ENCODE peak calls at places on chromosomes 5 and 9, in ten cellular contexts. E, L, Y, A, I, V, R, J, Q and T are unnamed samples.

GRCh38 chr5:71834575-71834974 is 115.5 kb downstream of the CARTPT start:
- DNase-seq in R (no peak), Y (no peak), A (no peak), V (no peak), L (no peak), I (no peak), J (no peak), E (no peak), Q (no peak), T (no peak)

GRCh38 chr9:124281934-124282351 is 24.2 kb downstream of the NEK6 start:
- DNase-seq in Y (peak), V (no peak), R (no peak), A (no peak), J (peak), L (no peak), Q (no peak), E (no peak), I (no peak), T (no peak)

GRCh38 chr9:71703172-71703872 is 65.0 kb downstream of the CEMIP2 start:
- DNase-seq in A (no peak), E (no peak), R (no peak), I (peak), Y (no peak), L (no peak), J (no peak), Q (peak), V (no peak), T (no peak)

GRCh38 chr5:116779846-116780245 is 205.2 kb upstream of the SEMA6A start:
- DNase-seq in R (no peak), Q (no peak), E (no peak), Y (no peak), V (no peak), I (no peak), J (no peak), A (no peak), L (no peak), T (no peak)

GRCh38 chr9:76290555-76290954 is 103.7 kb downstream of the RFK start:
- DNase-seq in E (no peak), Q (no peak), R (no peak), A (no peak), J (no peak), V (no peak), I (no peak), Y (peak), L (no peak), T (no peak)

GRCh38 chr9:38389313-38389712 is 3.2 kb upstream of the ALDH1B1 start:
- DNase-seq in V (peak), Y (peak), I (no peak), J (no peak), Q (no peak), L (no peak), E (no peak), R (no peak), A (no peak), T (no peak)

GRCh38 chr5:635321-636055 is 23.3 kb downstream of the CEP72 start:
- DNase-seq in R (no peak), V (no peak), J (no peak), A (no peak), L (no peak), I (no peak), E (no peak), Y (no peak), Q (no peak), T (no peak)

GRCh38 chr5:132063090-132063911 is 2.8 kb downstream of the IL3 start:
- DNase-seq in E (peak), Q (no peak), A (peak), I (peak), V (peak), L (peak), Y (peak), J (peak), R (peak), T (no peak)

GRCh38 chr9:109590945-109591344 is 92.8 kb upstream of the PTPN3 start:
- DNase-seq in R (no peak), E (no peak), Q (peak), A (no peak), J (no peak), Y (no peak), V (no peak), I (no peak), L (peak), T (no peak)

GRCh38 chr9:35771079-35771441 is 17.0 kb upstream of the MSMP start:
- DNase-seq in I (peak), V (peak), E (no peak), A (no peak), Y (no peak), J (no peak), R (no peak), L (peak), Q (peak), T (no peak)

GRCh38 chr9:109245300-109245897 is 75.5 kb downstream of the EPB41L4B start:
- DNase-seq in I (no peak), R (no peak), V (no peak), Q (no peak), J (no peak), A (no peak), E (no peak), Y (no peak), L (no peak), T (no peak)

GRCh38 chr9:33132249-33132772 is 34.8 kb downstream of the B4GALT1 start:
- DNase-seq in E (no peak), I (no peak), J (no peak), R (no peak), L (peak), V (peak), Y (no peak), Q (no peak), A (peak), T (no peak)

GRCh38 chr5:139725073-139725830 is 70.4 kb upstream of the PSD2 start:
- DNase-seq in L (peak), V (peak), E (peak), A (peak), Q (no peak), I (no peak), Y (peak), J (no peak), R (peak), T (no peak)

GRCh38 chr9:37800631-37801286 is at the start of gene DCAF10:
- DNase-seq in J (peak), R (peak), Y (peak), L (peak), V (peak), A (peak), E (peak), Q (peak), I (peak), T (peak)

GRCh38 chr9:38172601-38173000 is 103.6 kb upstream of the SHB start:
- DNase-seq in Q (no peak), Y (no peak), R (no peak), A (no peak), I (no peak), L (no peak), E (no peak), V (no peak), J (no peak), T (no peak)

GRCh38 chr9:121463026-121463827 is 36.4 kb downstream of the GGTA1 start:
- DNase-seq in Y (peak), I (peak), L (peak), E (peak), Q (no peak), R (peak), A (peak), V (peak), J (peak), T (no peak)

GRCh38 chr9:75086443-75087278 is 1.3 kb downstream of the NMRK1 start:
- DNase-seq in A (no peak), Y (peak), E (peak), V (no peak), Q (no peak), L (peak), I (no peak), R (no peak), J (peak), T (no peak)

GRCh38 chr9:79524266-79524665 is 47.5 kb upstream of the TLE4 start:
- DNase-seq in I (no peak), Y (no peak), J (no peak), Q (no peak), A (no peak), V (no peak), L (no peak), E (no peak), R (no peak), T (no peak)

GRCh38 chr5:93622240-93622885 is 39.3 kb downstream of the NR2F1 start:
- DNase-seq in Y (peak), L (no peak), J (no peak), R (no peak), E (peak), A (no peak), Q (no peak), I (no peak), V (no peak), T (no peak)

GRCh38 chr5:44935262-44935661 is 126.5 kb downstream of the MRPS30 start:
- DNase-seq in J (no peak), L (no peak), R (no peak), I (no peak), Q (no peak), V (no peak), Y (no peak), E (no peak), A (no peak), T (no peak)
- H3K27ac ChIP-seq in J (no peak), L (no peak), R (no peak), I (no peak), Q (no peak), V (no peak), Y (no peak), E (no peak), A (no peak), T (no peak)

GRCh38 chr5:95823241-95823737 is 763 bp upstream of the GLRX start:
- DNase-seq in Q (no peak), E (no peak), Y (no peak), V (no peak), I (no peak), R (no peak), J (no peak), L (no peak), A (no peak), T (no peak)

GRCh38 chr5:95821110-95822021 is 1.2 kb downstream of the GLRX start:
- DNase-seq in I (no peak), A (no peak), L (no peak), E (no peak), J (no peak), R (no peak), Q (no peak), V (no peak), Y (no peak), T (no peak)

GRCh38 chr5:95822408-95823240 is at the start of gene GLRX:
- DNase-seq in Q (peak), A (peak), I (peak), J (peak), Y (peak), V (peak), L (peak), R (peak), E (peak), T (no peak)

GRCh38 chr5:95823738-95824609 is 1.4 kb upstream of the GLRX start:
- DNase-seq in E (peak), Q (no peak), Y (peak), I (peak), V (peak), J (peak), A (peak), L (peak), R (peak), T (no peak)

DNA sequence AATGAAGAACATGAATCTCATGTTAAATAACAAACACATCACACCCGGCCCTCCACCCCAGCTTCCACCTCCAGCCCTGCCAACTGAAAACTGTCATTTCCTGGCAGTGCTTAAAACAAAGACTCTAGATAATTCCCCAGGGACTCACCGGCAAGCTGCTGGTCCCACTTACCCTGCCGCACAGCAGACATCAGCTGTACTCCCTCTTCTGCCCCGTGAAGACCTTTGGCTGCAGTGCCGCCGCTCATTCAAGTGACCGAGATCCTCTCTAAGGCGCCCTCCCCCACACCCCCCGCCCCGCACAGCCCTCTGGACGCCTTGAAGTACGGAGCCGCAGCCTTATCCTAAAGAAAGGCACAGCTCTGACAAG is 503 bp downstream of the GLRX start:
- DNase-seq in R (peak), Q (no peak), E (peak), J (peak), L (peak), V (peak), Y (no peak), A (peak), I (peak), T (no peak)
- TF ChIP-seq POLR2A in R (no peak), Q (no peak), E (no peak), J (no peak), L (no peak), V (no peak), Y (no peak), A (no peak), I (no peak), T (no peak)

GRCh38 chr9:128818099-128818838 is at the start of gene ENDOG:
- DNase-seq in E (peak), V (peak), Q (peak), L (peak), Y (peak), I (peak), A (peak), J (peak), R (peak), T (peak)

GRCh38 chr9:128818839-128819715 is 777 bp downstream of the ENDOG start:
- DNase-seq in E (no peak), J (peak), R (no peak), Q (no peak), A (peak), Y (no peak), I (no peak), V (no peak), L (peak), T (no peak)

GRCh38 chr9:128820665-128821583 is 2.6 kb downstream of the ENDOG start:
- DNase-seq in J (no peak), Q (no peak), E (no peak), A (no peak), Y (no peak), I (no peak), V (no peak), L (no peak), R (no peak), T (no peak)

GRCh38 chr9:128821584-128822406 is 3.5 kb downstream of the ENDOG start:
- DNase-seq in V (no peak), E (no peak), I (no peak), R (no peak), L (no peak), A (no peak), Y (no peak), J (no peak), Q (no peak), T (no peak)

GRCh38 chr9:128819716-128820664 is 1.7 kb downstream of the ENDOG start:
- DNase-seq in A (no peak), I (no peak), Q (no peak), R (no peak), E (peak), Y (no peak), V (peak), L (peak), J (peak), T (no peak)
- H3K27ac ChIP-seq in A (no peak), I (no peak), Q (no peak), R (no peak), E (no peak), Y (no peak), V (peak), L (no peak), J (peak), T (no peak)

GRCh38 chr5:134524219-134524825 is 1.1 kb upstream of the JADE2 start:
- DNase-seq in A (peak), L (peak), J (peak), V (peak), R (peak), Q (peak), E (peak), Y (no peak), I (peak), T (no peak)

GRCh38 chr5:134523543-134524136 is 1.8 kb upstream of the JADE2 start:
- DNase-seq in Y (no peak), R (no peak), A (no peak), Q (no peak), J (no peak), E (no peak), V (no peak), I (no peak), L (no peak), T (no peak)

GRCh38 chr5:134525687-134526482 is 415 bp downstream of the JADE2 start:
- DNase-seq in A (peak), E (peak), V (peak), J (peak), I (peak), L (peak), Q (peak), Y (peak), R (peak), T (no peak)

GRCh38 chr5:134526483-134527155 is 1.1 kb downstream of the JADE2 start:
- DNase-seq in I (peak), Y (peak), Q (peak), V (peak), J (peak), R (peak), A (no peak), E (peak), L (peak), T (no peak)

GRCh38 chr5:134524826-134525686 is at the start of gene JADE2:
- DNase-seq in V (peak), J (peak), Y (peak), I (peak), Q (peak), E (peak), R (peak), L (peak), A (peak), T (no peak)
- TF ChIP-seq POLR2A in V (peak), J (peak), Y (no peak), I (no peak), Q (peak), E (peak), R (peak), L (no peak), A (peak), T (no peak)

DNA sequence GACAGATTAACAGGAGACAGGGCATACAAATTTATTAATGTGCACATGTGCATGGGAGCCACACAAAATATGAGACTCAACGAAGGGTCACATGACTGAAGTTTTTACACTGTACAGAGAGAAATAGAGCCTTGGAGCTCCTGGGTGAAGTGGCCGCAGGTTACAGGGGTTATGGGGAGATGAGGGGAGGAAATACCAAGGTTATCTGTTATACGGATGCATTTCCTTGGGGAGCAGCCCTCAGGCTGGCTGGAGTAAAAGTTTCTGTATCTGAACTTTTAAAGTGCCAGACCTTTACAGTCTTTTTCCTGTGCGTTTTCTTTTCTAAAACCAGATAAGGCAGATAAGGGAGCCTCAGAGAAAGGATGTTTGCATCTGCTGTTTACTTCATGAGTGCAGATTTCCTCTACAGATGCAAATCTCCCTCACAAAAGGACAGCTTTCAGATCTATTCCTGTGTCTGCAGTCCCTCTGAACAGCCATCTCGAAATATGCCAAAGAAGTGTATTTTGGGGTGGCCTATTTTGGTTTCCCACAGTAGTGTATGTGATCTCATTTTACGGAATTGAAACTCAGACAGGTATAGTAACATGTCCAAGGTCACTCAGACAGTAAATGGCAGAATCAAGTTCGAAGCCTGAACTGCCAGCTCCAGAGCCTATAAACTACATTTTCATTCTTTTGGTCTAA is 139.3 kb upstream of the FBXL17 start:
- DNase-seq in I (no peak), J (no peak), E (no peak), A (no peak), V (no peak), L (no peak), R (no peak), Q (no peak), Y (no peak), T (no peak)
- H3K27ac ChIP-seq in I (no peak), J (no peak), E (no peak), A (no peak), V (no peak), L (no peak), R (no peak), Q (no peak), Y (no peak), T (no peak)

DNA sequence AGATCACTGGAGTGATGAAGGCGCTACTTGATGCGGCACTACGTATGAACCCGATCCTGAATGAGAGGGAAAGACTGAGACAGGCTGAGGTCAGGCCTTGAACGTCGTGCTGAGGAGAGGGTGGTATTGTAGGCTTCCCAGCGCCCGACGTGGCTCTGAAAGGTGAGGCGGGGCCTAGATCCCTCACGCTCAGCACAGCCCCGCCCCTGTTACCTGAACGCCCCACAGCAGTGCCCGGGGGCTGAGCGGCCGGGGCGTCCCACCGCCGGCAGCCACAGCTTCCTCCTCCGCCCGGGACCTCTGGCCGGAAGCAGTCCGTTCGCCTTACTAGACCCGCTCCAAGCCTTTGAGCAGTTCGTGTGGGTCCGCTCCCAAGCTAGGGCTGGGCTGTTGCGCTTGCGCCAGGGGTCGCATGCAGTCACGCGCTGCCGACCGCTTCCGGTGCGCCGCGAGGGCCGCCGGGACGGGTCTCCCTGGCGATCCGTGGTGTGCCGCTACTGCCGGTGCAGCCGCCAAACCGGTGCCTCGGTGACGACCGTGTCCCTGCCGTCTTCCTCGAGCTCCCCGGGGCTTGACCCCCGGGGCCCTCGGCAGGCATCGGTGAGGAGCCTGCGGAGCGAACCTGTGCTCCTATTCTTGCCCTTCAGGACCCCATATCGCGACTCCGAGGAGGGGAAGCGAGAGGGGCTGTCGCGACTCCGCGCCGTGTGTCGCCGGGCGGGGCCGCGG is at the start of the genes HMGXB3 and TIGD6:
- DNase-seq in J (peak), Y (peak), L (peak), V (peak), Q (peak), E (peak), A (peak), R (peak), I (peak), T (no peak)
- TF ChIP-seq POLR2A in J (peak), Y (peak), L (peak), V (peak), Q (peak), E (peak), A (peak), R (peak), I (peak), T (no peak)